ENCODE peak calls at places on chromosomes 1 and 21, in nine cellular contexts. One of them, this sample, is unnamed.

GRCh38 chr1:233651563-233652233 is 37.8 kb downstream of the KCNK1 start:
- DNase-seq in HTR-8/SVneo: no peak
- DNase-seq in M059J: no peak
- DNase-seq in myocyte: no peak
- DNase-seq in HS-5: no peak
- DNase-seq in putamen: peak
- DNase-seq in heart right ventricle: no peak
- DNase-seq in Right ventricle myocardium superior: no peak
- DNase-seq in AG09309: no peak
- DNase-seq in this sample: no peak

GRCh38 chr1:17828991-17829390 is 73.9 kb downstream of the ACTL8 start:
- DNase-seq in HS-5: no peak
- DNase-seq in M059J: no peak
- DNase-seq in AG09309: no peak
- DNase-seq in heart right ventricle: no peak
- DNase-seq in Right ventricle myocardium superior: no peak
- DNase-seq in HTR-8/SVneo: no peak
- DNase-seq in myocyte: no peak
- DNase-seq in putamen: no peak
- DNase-seq in this sample: no peak

GRCh38 chr1:41662656-41663437 is 178.4 kb upstream of the EDN2 start:
- DNase-seq in putamen: no peak
- DNase-seq in myocyte: peak
- DNase-seq in Right ventricle myocardium superior: peak
- DNase-seq in HTR-8/SVneo: no peak
- DNase-seq in heart right ventricle: peak
- DNase-seq in HS-5: no peak
- DNase-seq in M059J: peak
- DNase-seq in AG09309: peak
- DNase-seq in this sample: no peak

GRCh38 chr1:221708987-221709386 is 32.9 kb downstream of the DUSP10 start:
- DNase-seq in myocyte: peak
- DNase-seq in heart right ventricle: peak
- DNase-seq in Right ventricle myocardium superior: no peak
- DNase-seq in AG09309: no peak
- DNase-seq in putamen: peak
- DNase-seq in HTR-8/SVneo: no peak
- DNase-seq in M059J: peak
- DNase-seq in HS-5: no peak
- DNase-seq in this sample: peak

GRCh38 chr21:34511154-34511553 is 856 bp downstream of the KCNE1 start:
- DNase-seq in HTR-8/SVneo: no peak
- DNase-seq in HS-5: no peak
- DNase-seq in Right ventricle myocardium superior: no peak
- DNase-seq in heart right ventricle: no peak
- DNase-seq in M059J: no peak
- DNase-seq in putamen: no peak
- DNase-seq in myocyte: peak
- DNase-seq in AG09309: no peak
- DNase-seq in this sample: no peak

GRCh38 chr1:176102243-176102642 is 104.8 kb downstream of the COP1 start:
- DNase-seq in HTR-8/SVneo: no peak
- DNase-seq in heart right ventricle: no peak
- DNase-seq in myocyte: peak
- DNase-seq in putamen: no peak
- DNase-seq in M059J: peak
- DNase-seq in AG09309: no peak
- DNase-seq in Right ventricle myocardium superior: no peak
- DNase-seq in HS-5: no peak
- DNase-seq in this sample: no peak

GRCh38 chr1:67441183-67441582 is 11.0 kb upstream of the SERBP1 start:
- DNase-seq in Right ventricle myocardium superior: peak
- DNase-seq in M059J: peak
- DNase-seq in HTR-8/SVneo: no peak
- DNase-seq in AG09309: no peak
- DNase-seq in putamen: no peak
- DNase-seq in HS-5: no peak
- DNase-seq in heart right ventricle: no peak
- DNase-seq in myocyte: peak
- DNase-seq in this sample: no peak

GRCh38 chr1:226677121-226678020 is 61.7 kb downstream of the ITPKB start:
- DNase-seq in Right ventricle myocardium superior: peak
- DNase-seq in putamen: peak
- DNase-seq in HTR-8/SVneo: peak
- DNase-seq in heart right ventricle: peak
- DNase-seq in myocyte: peak
- DNase-seq in AG09309: peak
- DNase-seq in HS-5: peak
- DNase-seq in M059J: peak
- DNase-seq in this sample: peak

GRCh38 chr1:54415533-54415932 is 9.3 kb upstream of the SSBP3 start:
- DNase-seq in heart right ventricle: no peak
- DNase-seq in Right ventricle myocardium superior: no peak
- DNase-seq in HTR-8/SVneo: no peak
- DNase-seq in AG09309: no peak
- DNase-seq in M059J: no peak
- DNase-seq in myocyte: no peak
- DNase-seq in HS-5: no peak
- DNase-seq in putamen: no peak
- DNase-seq in this sample: no peak

GRCh38 chr1:33292726-33293340 is 28.1 kb downstream of the A3GALT2 start:
- DNase-seq in HTR-8/SVneo: no peak
- DNase-seq in putamen: no peak
- DNase-seq in heart right ventricle: no peak
- DNase-seq in M059J: no peak
- DNase-seq in Right ventricle myocardium superior: peak
- DNase-seq in AG09309: no peak
- DNase-seq in HS-5: no peak
- DNase-seq in myocyte: no peak
- DNase-seq in this sample: no peak

GRCh38 chr1:95201905-95202304 is 32.1 kb upstream of the RWDD3 start:
- DNase-seq in heart right ventricle: no peak
- DNase-seq in HS-5: no peak
- DNase-seq in putamen: no peak
- DNase-seq in AG09309: no peak
- DNase-seq in M059J: no peak
- DNase-seq in Right ventricle myocardium superior: no peak
- DNase-seq in myocyte: no peak
- DNase-seq in HTR-8/SVneo: no peak
- DNase-seq in this sample: no peak

GRCh38 chr1:92168657-92169056 is 49.1 kb upstream of the C1orf146 start:
- DNase-seq in HTR-8/SVneo: no peak
- DNase-seq in M059J: no peak
- DNase-seq in myocyte: no peak
- DNase-seq in heart right ventricle: no peak
- DNase-seq in AG09309: no peak
- DNase-seq in HS-5: no peak
- DNase-seq in Right ventricle myocardium superior: no peak
- DNase-seq in putamen: peak
- DNase-seq in this sample: no peak

GRCh38 chr1:45488978-45489377 is 2.0 kb downstream of the TESK2 start:
- DNase-seq in heart right ventricle: no peak
- DNase-seq in AG09309: no peak
- DNase-seq in HS-5: no peak
- DNase-seq in Right ventricle myocardium superior: no peak
- DNase-seq in putamen: no peak
- DNase-seq in M059J: no peak
- DNase-seq in myocyte: no peak
- DNase-seq in HTR-8/SVneo: no peak
- DNase-seq in this sample: no peak

GRCh38 chr1:47745725-47746609 is 251.2 kb downstream of the TRABD2B start:
- DNase-seq in Right ventricle myocardium superior: no peak
- DNase-seq in myocyte: no peak
- DNase-seq in heart right ventricle: no peak
- DNase-seq in HTR-8/SVneo: no peak
- DNase-seq in M059J: no peak
- DNase-seq in putamen: no peak
- DNase-seq in AG09309: no peak
- DNase-seq in HS-5: no peak
- DNase-seq in this sample: no peak

GRCh38 chr1:161487483-161487827 is 17.8 kb upstream of the FCGR2A start:
- DNase-seq in myocyte: peak
- DNase-seq in M059J: peak
- DNase-seq in putamen: no peak
- DNase-seq in HS-5: peak
- DNase-seq in Right ventricle myocardium superior: peak
- DNase-seq in HTR-8/SVneo: no peak
- DNase-seq in AG09309: peak
- DNase-seq in heart right ventricle: peak
- DNase-seq in this sample: peak

GRCh38 chr1:31798433-31799195 is 17.2 kb downstream of the SPOCD1 start:
- DNase-seq in AG09309: peak
- DNase-seq in HTR-8/SVneo: peak
- DNase-seq in Right ventricle myocardium superior: no peak
- DNase-seq in M059J: peak
- DNase-seq in heart right ventricle: no peak
- DNase-seq in putamen: no peak
- DNase-seq in HS-5: peak
- DNase-seq in myocyte: peak
- DNase-seq in this sample: peak

GRCh38 chr1:168893359-168893791 is 164.4 kb upstream of the DPT start:
- DNase-seq in putamen: no peak
- DNase-seq in AG09309: no peak
- DNase-seq in myocyte: peak
- DNase-seq in HS-5: no peak
- DNase-seq in Right ventricle myocardium superior: peak
- DNase-seq in M059J: no peak
- DNase-seq in heart right ventricle: no peak
- DNase-seq in HTR-8/SVneo: no peak
- DNase-seq in this sample: peak

GRCh38 chr1:57112148-57112547 is 146.3 kb upstream of the C8B start:
- DNase-seq in HTR-8/SVneo: no peak
- DNase-seq in myocyte: no peak
- DNase-seq in heart right ventricle: no peak
- DNase-seq in M059J: no peak
- DNase-seq in HS-5: no peak
- DNase-seq in AG09309: no peak
- DNase-seq in putamen: no peak
- DNase-seq in Right ventricle myocardium superior: no peak
- DNase-seq in this sample: peak

GRCh38 chr1:25863486-25864262 is 4.4 kb upstream of the AUNIP start:
- DNase-seq in heart right ventricle: no peak
- DNase-seq in Right ventricle myocardium superior: no peak
- DNase-seq in myocyte: no peak
- DNase-seq in HTR-8/SVneo: no peak
- DNase-seq in HS-5: no peak
- DNase-seq in AG09309: no peak
- DNase-seq in putamen: no peak
- DNase-seq in M059J: no peak
- DNase-seq in this sample: no peak

GRCh38 chr1:222331765-222332164 is 216.1 kb downstream of the HHIPL2 start:
- DNase-seq in HTR-8/SVneo: no peak
- DNase-seq in myocyte: peak
- DNase-seq in putamen: no peak
- DNase-seq in Right ventricle myocardium superior: no peak
- DNase-seq in AG09309: no peak
- DNase-seq in M059J: peak
- DNase-seq in heart right ventricle: no peak
- DNase-seq in HS-5: no peak
- DNase-seq in this sample: peak

GRCh38 chr1:91781916-91782622 is 103.9 kb downstream of the TGFBR3 start:
- DNase-seq in heart right ventricle: no peak
- DNase-seq in myocyte: no peak
- DNase-seq in putamen: no peak
- DNase-seq in M059J: no peak
- DNase-seq in HTR-8/SVneo: no peak
- DNase-seq in Right ventricle myocardium superior: no peak
- DNase-seq in AG09309: no peak
- DNase-seq in HS-5: no peak
- DNase-seq in this sample: no peak

GRCh38 chr1:17305576-17306095 is 2.4 kb upstream of the PADI4 start:
- DNase-seq in HTR-8/SVneo: no peak
- DNase-seq in M059J: no peak
- DNase-seq in AG09309: no peak
- DNase-seq in heart right ventricle: no peak
- DNase-seq in Right ventricle myocardium superior: no peak
- DNase-seq in myocyte: no peak
- DNase-seq in HS-5: no peak
- DNase-seq in putamen: no peak
- DNase-seq in this sample: no peak

GRCh38 chr1:68585371-68585770 is 88.5 kb upstream of the DEPDC1 start:
- DNase-seq in HTR-8/SVneo: no peak
- DNase-seq in HS-5: no peak
- DNase-seq in AG09309: no peak
- DNase-seq in M059J: no peak
- DNase-seq in heart right ventricle: no peak
- DNase-seq in Right ventricle myocardium superior: no peak
- DNase-seq in putamen: no peak
- DNase-seq in myocyte: no peak
- DNase-seq in this sample: no peak

GRCh38 chr1:53567458-53568250 is 108.5 kb downstream of the DMRTB1 start:
- DNase-seq in putamen: no peak
- DNase-seq in heart right ventricle: no peak
- DNase-seq in M059J: no peak
- DNase-seq in myocyte: no peak
- DNase-seq in HTR-8/SVneo: no peak
- DNase-seq in Right ventricle myocardium superior: no peak
- DNase-seq in AG09309: no peak
- DNase-seq in HS-5: no peak
- DNase-seq in this sample: no peak

GRCh38 chr21:37061926-37062591 is 10.8 kb downstream of the PIGP start:
- DNase-seq in AG09309: peak
- DNase-seq in M059J: peak
- DNase-seq in heart right ventricle: no peak
- DNase-seq in myocyte: peak
- DNase-seq in HTR-8/SVneo: no peak
- DNase-seq in putamen: no peak
- DNase-seq in HS-5: no peak
- DNase-seq in Right ventricle myocardium superior: no peak
- DNase-seq in this sample: no peak

GRCh38 chr1:161070737-161071136 is 1.0 kb upstream of the ARHGAP30 start:
- DNase-seq in HTR-8/SVneo: no peak
- DNase-seq in AG09309: no peak
- DNase-seq in myocyte: no peak
- DNase-seq in Right ventricle myocardium superior: no peak
- DNase-seq in HS-5: no peak
- DNase-seq in putamen: no peak
- DNase-seq in M059J: no peak
- DNase-seq in heart right ventricle: no peak
- DNase-seq in this sample: no peak

GRCh38 chr1:246572795-246573194 is 6.5 kb downstream of the CNST start:
- DNase-seq in putamen: no peak
- DNase-seq in HTR-8/SVneo: no peak
- DNase-seq in HS-5: no peak
- DNase-seq in Right ventricle myocardium superior: no peak
- DNase-seq in AG09309: no peak
- DNase-seq in heart right ventricle: no peak
- DNase-seq in M059J: no peak
- DNase-seq in myocyte: no peak
- DNase-seq in this sample: no peak

GRCh38 chr1:117820694-117821381 is 108.6 kb downstream of the GDAP2 start:
- DNase-seq in myocyte: peak
- DNase-seq in M059J: no peak
- DNase-seq in heart right ventricle: no peak
- DNase-seq in HS-5: no peak
- DNase-seq in HTR-8/SVneo: no peak
- DNase-seq in Right ventricle myocardium superior: peak
- DNase-seq in putamen: no peak
- DNase-seq in AG09309: no peak
- DNase-seq in this sample: no peak

GRCh38 chr1:181630398-181630797 is 147.1 kb downstream of the CACNA1E start:
- DNase-seq in HS-5: no peak
- DNase-seq in M059J: no peak
- DNase-seq in AG09309: no peak
- DNase-seq in HTR-8/SVneo: no peak
- DNase-seq in Right ventricle myocardium superior: no peak
- DNase-seq in myocyte: no peak
- DNase-seq in putamen: no peak
- DNase-seq in heart right ventricle: no peak
- DNase-seq in this sample: no peak

GRCh38 chr1:52927219-52928082 is at the start of gene SCP2:
- DNase-seq in AG09309: no peak
- DNase-seq in heart right ventricle: peak
- DNase-seq in M059J: peak
- DNase-seq in HS-5: no peak
- DNase-seq in HTR-8/SVneo: peak
- DNase-seq in putamen: peak
- DNase-seq in myocyte: peak
- DNase-seq in Right ventricle myocardium superior: peak
- DNase-seq in this sample: no peak

GRCh38 chr1:155051342-155051776 is 243 bp downstream of the ADAM15 start:
- DNase-seq in heart right ventricle: no peak
- DNase-seq in putamen: no peak
- DNase-seq in myocyte: no peak
- DNase-seq in HS-5: no peak
- DNase-seq in HTR-8/SVneo: no peak
- DNase-seq in Right ventricle myocardium superior: no peak
- DNase-seq in M059J: no peak
- DNase-seq in AG09309: no peak
- DNase-seq in this sample: no peak